ENCODE peak calls at places on chromosomes 11 and 22, in nine cellular contexts. J, W, A, P, N, Y, U, Z and H are unnamed samples.

GRCh38 chr11:35525501-35526175 is at the start of gene PAMR1:
- DNase-seq in J (no peak), W (peak), A (no peak), P (peak), N (peak), Y (peak), U (peak), Z (no peak), H (no peak)

GRCh38 chr22:38886333-38886732 is 14.3 kb upstream of the CBX6 start:
- DNase-seq in J (no peak), W (no peak), A (no peak), P (no peak), N (no peak), Y (no peak), U (no peak), Z (no peak), H (no peak)

GRCh38 chr11:1470681-1471611 is 15.6 kb downstream of the MOB2 start:
- DNase-seq in J (no peak), W (no peak), A (no peak), P (no peak), N (no peak), Y (peak), U (no peak), Z (no peak), H (no peak)

GRCh38 chr11:69496202-69496557 is 14.7 kb downstream of the LINC01488 start:
- DNase-seq in J (no peak), W (no peak), A (no peak), P (no peak), N (peak), Y (peak), U (no peak), Z (no peak), H (no peak)

GRCh38 chr11:93783362-93783761 is 720 bp upstream of the MED17 start:
- DNase-seq in J (no peak), W (no peak), A (no peak), P (no peak), N (no peak), Y (no peak), U (no peak), Z (no peak), H (no peak)

GRCh38 chr11:62413060-62413696 is 5.7 kb upstream of the SCGB1A1 start:
- DNase-seq in J (no peak), W (no peak), A (no peak), P (no peak), N (no peak), Y (no peak), U (no peak), Z (no peak), H (no peak)

GRCh38 chr11:73157141-73158010 is 15.3 kb upstream of the FCHSD2 start:
- DNase-seq in J (no peak), W (peak), A (no peak), P (peak), N (peak), Y (peak), U (peak), Z (no peak), H (no peak)

GRCh38 chr11:124380585-124380984 is 3.7 kb downstream of the OR8B2 start:
- DNase-seq in J (no peak), W (no peak), A (no peak), P (no peak), N (no peak), Y (no peak), U (no peak), Z (no peak), H (no peak)

GRCh38 chr22:42317691-42318547 is 47.5 kb upstream of the TCF20 start:
- DNase-seq in J (no peak), W (no peak), A (peak), P (no peak), N (peak), Y (no peak), U (no peak), Z (no peak), H (no peak)

GRCh38 chr11:62882428-62882742 is 1.7 kb downstream of the SLC3A2 start:
- DNase-seq in J (no peak), W (no peak), A (no peak), P (no peak), N (no peak), Y (no peak), U (no peak), Z (no peak), H (no peak)

GRCh38 chr22:22450343-22450839 is 58.2 kb downstream of the ZNF280B start:
- DNase-seq in J (no peak), W (peak), A (peak), P (no peak), N (no peak), Y (no peak), U (no peak), Z (no peak), H (no peak)

GRCh38 chr22:23225724-23226496 is 45.6 kb downstream of the BCR start:
- DNase-seq in J (no peak), W (no peak), A (no peak), P (peak), N (peak), Y (no peak), U (peak), Z (no peak), H (no peak)

GRCh38 chr11:114060402-114061052 is 1.0 kb downstream of the ZBTB16 start:
- DNase-seq in J (no peak), W (no peak), A (no peak), P (peak), N (peak), Y (peak), U (no peak), Z (no peak), H (no peak)

GRCh38 chr11:30045144-30045543 is 28.3 kb upstream of the KCNA4 start:
- DNase-seq in J (no peak), W (no peak), A (no peak), P (no peak), N (no peak), Y (no peak), U (no peak), Z (no peak), H (no peak)

GRCh38 chr11:129815596-129816461 is at the start of gene TMEM45B:
- DNase-seq in J (no peak), W (no peak), A (peak), P (no peak), N (peak), Y (no peak), U (no peak), Z (no peak), H (no peak)

GRCh38 chr11:76769645-76770586 is 13.2 kb upstream of the TSKU start:
- DNase-seq in J (no peak), W (no peak), A (no peak), P (peak), N (peak), Y (no peak), U (peak), Z (no peak), H (no peak)

GRCh38 chr11:35390737-35391682 is 28.3 kb downstream of the SLC1A2 start:
- DNase-seq in J (no peak), W (peak), A (no peak), P (peak), N (no peak), Y (no peak), U (peak), Z (peak), H (no peak)

GRCh38 chr22:18952022-18952421 is 15.9 kb upstream of the PRODH start:
- DNase-seq in J (no peak), W (no peak), A (no peak), P (no peak), N (peak), Y (no peak), U (no peak), Z (no peak), H (no peak)